ENCODE peak calls at places on chromosome 20, in six cellular contexts. X, Y, V, G, I and K are unnamed samples.

GRCh38 chr20:46256293-46256692 is 52.0 kb downstream of the CDH22 start:
- DNase-seq in X (no peak), Y (no peak), V (no peak), G (no peak), I (no peak), K (no peak)

GRCh38 chr20:6818033-6818808 is 50.7 kb downstream of the BMP2 start:
- DNase-seq in X (no peak), Y (no peak), V (no peak), G (peak; percentile 21), I (no peak), K (no peak)

GRCh38 chr20:3115190-3116107 is 30.9 kb upstream of the AVP start:
- DNase-seq in X (peak; percentile 67), Y (peak; percentile 22), V (peak; percentile 72), G (peak; percentile 31), I (peak; percentile 2), K (peak; percentile 57)

GRCh38 chr20:46400253-46400652 is 6.2 kb downstream of the ELMO2 start:
- DNase-seq in X (no peak), Y (no peak), V (no peak), G (no peak), I (no peak), K (no peak)

GRCh38 chr20:29743101-29743931 is 1514.1 kb upstream of the DEFB115 start:
- DNase-seq in X (no peak), Y (no peak), V (no peak), G (no peak), I (no peak), K (no peak)

GRCh38 chr20:61521680-61522420 is 269.8 kb downstream of the CDH4 start:
- DNase-seq in X (peak; percentile 65), Y (no peak), V (no peak), G (no peak), I (no peak), K (no peak)

GRCh38 chr20:24681634-24682495 is 212.4 kb downstream of the SYNDIG1 start:
- DNase-seq in X (no peak), Y (no peak), V (no peak), G (no peak), I (no peak), K (no peak)

GRCh38 chr20:61755971-61756421 is 309.7 kb downstream of the TAF4 start:
- DNase-seq in X (no peak), Y (no peak), V (no peak), G (no peak), I (no peak), K (no peak)

GRCh38 chr20:10671850-10672578 is 1.8 kb downstream of the JAG1 start:
- DNase-seq in X (peak; percentile 15), Y (no peak), V (no peak), G (no peak), I (no peak), K (no peak)

GRCh38 chr20:19860742-19861141 is 102.7 kb downstream of the RIN2 start:
- DNase-seq in X (no peak), Y (no peak), V (no peak), G (no peak), I (peak; percentile 21), K (no peak)

GRCh38 chr20:23404196-23404595 is 17.1 kb downstream of the NAPB start:
- DNase-seq in X (no peak), Y (no peak), V (peak; percentile 54), G (no peak), I (no peak), K (no peak)

GRCh38 chr20:48205281-48205782 is 420.1 kb upstream of the SULF2 start:
- DNase-seq in X (no peak), Y (no peak), V (no peak), G (no peak), I (no peak), K (no peak)
- TF ChIP-seq ZNF274 in X (no peak), Y (no peak), V (no peak), G (no peak), I (no peak), K (no peak)

DNA sequence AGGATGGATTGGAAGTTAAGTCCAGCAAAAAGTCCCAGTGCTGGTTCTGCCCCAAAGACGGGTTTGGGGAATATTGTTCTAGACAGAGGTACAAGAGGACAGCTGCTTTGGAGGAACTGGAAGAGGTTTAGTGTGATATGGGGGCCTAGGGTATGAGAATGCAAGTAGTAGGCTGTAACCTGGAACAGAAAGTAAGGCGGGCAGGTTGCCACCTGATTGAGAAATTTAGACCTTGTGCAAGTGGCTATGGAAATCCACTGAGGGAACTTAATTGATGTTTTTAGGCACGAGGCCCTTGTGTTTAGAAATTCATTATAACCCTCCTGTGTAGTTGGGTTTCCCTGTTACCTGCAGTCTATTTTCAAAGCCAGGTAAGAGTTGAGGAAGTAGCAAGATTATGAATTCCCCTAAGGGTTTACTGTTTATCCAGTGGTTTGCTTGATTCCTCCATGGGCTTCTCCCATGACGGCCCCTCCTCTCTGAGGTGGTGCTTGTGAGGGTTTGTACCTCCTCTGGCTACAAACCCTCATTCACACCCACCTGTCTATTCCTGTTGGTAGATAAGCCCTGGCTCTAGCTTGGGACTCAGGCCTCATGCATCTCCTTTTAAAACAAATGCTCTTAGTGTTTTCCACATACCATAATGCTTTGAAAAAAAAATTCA is 42.0 kb upstream of the BCAS1 start:
- DNase-seq in X (no peak), Y (no peak), V (no peak), G (no peak), I (no peak), K (no peak)
- TF ChIP-seq YY1 in X (no peak), Y (no peak), V (no peak), G (no peak), I (no peak), K (no peak)

GRCh38 chr20:57711311-57711712 is 1.5 kb upstream of the PMEPA1 start:
- DNase-seq in X (no peak), Y (no peak), V (no peak), G (no peak), I (no peak), K (no peak)

GRCh38 chr20:57710841-57711240 is 1.0 kb upstream of the PMEPA1 start:
- DNase-seq in X (no peak), Y (no peak), V (no peak), G (no peak), I (no peak), K (no peak)

GRCh38 chr20:57708694-57709673 is 831 bp downstream of the PMEPA1 start:
- DNase-seq in X (no peak), Y (no peak), V (no peak), G (no peak), I (no peak), K (no peak)

GRCh38 chr20:57711826-57712225 is 2.0 kb upstream of the PMEPA1 start:
- DNase-seq in X (no peak), Y (no peak), V (no peak), G (no peak), I (no peak), K (no peak)

DNA sequence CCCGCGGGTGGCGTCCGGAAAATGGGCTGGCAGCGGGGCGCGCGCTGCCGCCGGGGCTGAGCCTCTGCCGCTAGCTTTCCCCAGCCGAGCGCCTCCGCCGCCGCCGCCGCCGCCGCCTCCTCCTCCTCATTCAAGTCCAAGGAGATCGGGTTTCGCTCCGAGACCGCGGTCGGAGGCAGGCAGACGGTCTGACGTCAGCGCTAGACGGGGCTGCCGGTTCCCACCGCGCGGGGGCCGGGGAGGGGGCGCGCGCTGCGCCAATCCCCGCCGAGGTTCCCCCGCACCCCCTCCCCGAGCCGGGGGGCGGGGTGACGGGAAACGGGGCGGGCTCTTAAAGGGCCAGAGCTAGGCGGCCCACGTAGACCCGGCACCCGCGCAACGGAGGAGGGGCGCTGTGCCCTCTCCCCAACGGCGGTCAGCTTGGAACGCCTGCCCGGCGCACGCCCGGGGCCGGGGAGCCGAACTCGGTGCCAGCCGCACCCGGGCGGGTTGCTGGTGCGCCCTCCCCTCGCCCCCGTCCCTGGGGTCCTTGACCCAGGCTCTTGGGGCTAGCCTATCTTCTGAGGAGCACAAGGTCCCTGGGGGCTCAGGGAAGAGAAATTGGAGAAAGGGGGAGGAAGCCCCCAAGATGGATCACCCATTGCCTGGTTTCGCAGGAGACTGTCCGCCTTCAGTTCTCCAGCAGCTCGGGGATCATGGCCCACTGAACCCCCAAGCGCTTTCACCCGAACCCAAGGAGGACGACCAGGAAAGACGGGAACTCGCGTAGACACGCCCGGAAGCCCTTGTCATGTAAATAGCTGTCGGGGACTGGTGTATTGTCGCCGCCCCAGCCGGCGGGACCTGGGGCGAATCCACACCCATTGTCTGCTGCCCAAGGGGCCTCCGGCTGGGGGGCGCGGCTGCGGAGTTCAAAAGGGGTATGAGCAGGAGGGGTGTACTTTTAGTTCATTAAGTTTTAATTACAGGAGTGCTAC is at the start of gene PMEPA1:
- DNase-seq in X (peak; percentile 93), Y (peak; percentile 56), V (peak; percentile 17), G (peak; percentile 84), I (no peak), K (peak; percentile 92)
- H3K9ac ChIP-seq in X (peak within 1 kb of the TSS; percentile 78), Y (no peak within 1 kb of the TSS), V (no peak within 1 kb of the TSS), G (peak within 1 kb of the TSS; percentile 72), I (peak within 1 kb of the TSS; percentile 58), K (peak within 1 kb of the TSS; percentile 97)

GRCh38 chr20:531608-532007 is 12.0 kb downstream of the CSNK2A1 start:
- DNase-seq in X (no peak), Y (no peak), V (peak; percentile 50), G (no peak), I (no peak), K (no peak)
- TF ChIP-seq ZNF274 in X (no peak), Y (no peak), V (no peak), G (no peak), I (no peak), K (no peak)

GRCh38 chr20:44552568-44552949 is 29.8 kb upstream of the PKIG start:
- DNase-seq in X (no peak), Y (no peak), V (no peak), G (no peak), I (no peak), K (no peak)
- TF ChIP-seq YY1 in X (no peak), Y (no peak), V (no peak), G (no peak), I (no peak), K (no peak)

GRCh38 chr20:50817776-50818172 is 22.9 kb downstream of the BCAS4 start:
- DNase-seq in X (no peak), Y (no peak), V (no peak), G (no peak), I (no peak), K (no peak)

GRCh38 chr20:50820515-50821256 is 25.8 kb downstream of the BCAS4 start:
- DNase-seq in X (no peak), Y (no peak), V (no peak), G (no peak), I (no peak), K (no peak)

GRCh38 chr20:50821994-50822393 is 27.1 kb downstream of the BCAS4 start:
- DNase-seq in X (no peak), Y (no peak), V (no peak), G (no peak), I (no peak), K (no peak)

GRCh38 chr20:50821257-50821921 is 26.5 kb downstream of the BCAS4 start:
- DNase-seq in X (no peak), Y (no peak), V (no peak), G (no peak), I (no peak), K (no peak)

DNA sequence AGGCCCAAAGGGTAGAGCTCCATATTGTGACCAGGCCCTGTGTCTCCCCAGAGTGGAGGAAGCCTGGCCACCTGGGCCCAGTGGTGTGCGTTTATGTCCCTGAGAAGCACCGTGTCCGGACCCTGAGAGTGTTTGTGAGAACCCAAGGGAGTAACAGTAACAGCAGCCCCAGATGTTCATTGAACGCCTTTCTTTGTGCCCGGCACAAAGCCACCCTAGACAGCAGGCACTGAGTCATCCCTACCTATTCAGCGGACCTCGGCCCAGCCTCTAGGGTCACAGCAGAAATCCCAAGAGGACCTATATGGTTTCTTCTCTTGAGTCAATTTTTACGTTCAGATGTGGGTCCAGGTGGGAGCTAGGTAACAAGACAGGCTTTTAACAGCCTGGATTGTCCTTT is 24.5 kb downstream of the BCAS4 start:
- DNase-seq in X (no peak), Y (no peak), V (no peak), G (no peak), I (no peak), K (no peak)
- H3K9ac ChIP-seq in X (no peak overlapping the region), Y (no peak overlapping the region), V (no peak overlapping the region), G (no peak overlapping the region), I (peak overlapping the region; percentile 67), K (no peak overlapping the region)

GRCh38 chr20:57618091-57618765 is 2.0 kb downstream of the ZBP1 start:
- DNase-seq in X (no peak), Y (peak; percentile 57), V (no peak), G (no peak), I (no peak), K (no peak)
- TF ChIP-seq ZNF274 in X (no peak), Y (no peak), V (no peak), G (no peak), I (no peak), K (no peak)